ENCODE peak calls at places on chromosomes 5 and 9, in four cellular contexts. One of them, this sample, is unnamed.

GRCh38 chr9:84136119-84136868 is 155.7 kb downstream of the RMI1 start:
- DNase-seq in stimulated activated CD8-positive, alpha-beta memory T cell treated with anti-CD3 and anti-CD28 coated beads, Interleukin-2, amount 100 ng/mL, for 48 hours: no peak
- DNase-seq in CD4-positive, CD25-positive, alpha-beta regulatory T cell: no peak
- DNase-seq in GM23248: peak
- DNase-seq in this sample: no peak

GRCh38 chr5:132808866-132809265 is 4.2 kb upstream of the SOWAHA start:
- DNase-seq in stimulated activated CD8-positive, alpha-beta memory T cell treated with anti-CD3 and anti-CD28 coated beads, Interleukin-2, amount 100 ng/mL, for 48 hours: no peak
- DNase-seq in CD4-positive, CD25-positive, alpha-beta regulatory T cell: no peak
- DNase-seq in GM23248: no peak
- DNase-seq in this sample: no peak

GRCh38 chr5:40221796-40222195 is 457.9 kb upstream of the PTGER4 start:
- DNase-seq in stimulated activated CD8-positive, alpha-beta memory T cell treated with anti-CD3 and anti-CD28 coated beads, Interleukin-2, amount 100 ng/mL, for 48 hours: no peak
- DNase-seq in CD4-positive, CD25-positive, alpha-beta regulatory T cell: no peak
- DNase-seq in GM23248: peak
- DNase-seq in this sample: no peak

GRCh38 chr9:99822596-99823391 is 1.1 kb downstream of the NR4A3 start:
- DNase-seq in stimulated activated CD8-positive, alpha-beta memory T cell treated with anti-CD3 and anti-CD28 coated beads, Interleukin-2, amount 100 ng/mL, for 48 hours: no peak
- DNase-seq in CD4-positive, CD25-positive, alpha-beta regulatory T cell: peak
- DNase-seq in GM23248: peak
- DNase-seq in this sample: peak

GRCh38 chr9:75233011-75233410 is 144.7 kb downstream of the OSTF1 start:
- DNase-seq in stimulated activated CD8-positive, alpha-beta memory T cell treated with anti-CD3 and anti-CD28 coated beads, Interleukin-2, amount 100 ng/mL, for 48 hours: no peak
- DNase-seq in CD4-positive, CD25-positive, alpha-beta regulatory T cell: no peak
- DNase-seq in GM23248: peak
- DNase-seq in this sample: no peak

GRCh38 chr5:129904667-129905466 is 602 bp downstream of the CHSY3 start:
- DNase-seq in stimulated activated CD8-positive, alpha-beta memory T cell treated with anti-CD3 and anti-CD28 coated beads, Interleukin-2, amount 100 ng/mL, for 48 hours: no peak
- DNase-seq in CD4-positive, CD25-positive, alpha-beta regulatory T cell: no peak
- DNase-seq in GM23248: peak
- DNase-seq in this sample: no peak

GRCh38 chr9:124776613-124776951 is 351 bp upstream of the OLFML2A start:
- DNase-seq in stimulated activated CD8-positive, alpha-beta memory T cell treated with anti-CD3 and anti-CD28 coated beads, Interleukin-2, amount 100 ng/mL, for 48 hours: no peak
- DNase-seq in CD4-positive, CD25-positive, alpha-beta regulatory T cell: no peak
- DNase-seq in GM23248: no peak
- DNase-seq in this sample: no peak

GRCh38 chr5:96963267-96963666 is 27.4 kb downstream of the LNPEP start:
- DNase-seq in stimulated activated CD8-positive, alpha-beta memory T cell treated with anti-CD3 and anti-CD28 coated beads, Interleukin-2, amount 100 ng/mL, for 48 hours: no peak
- DNase-seq in CD4-positive, CD25-positive, alpha-beta regulatory T cell: peak
- DNase-seq in GM23248: peak
- DNase-seq in this sample: peak

GRCh38 chr9:18216376-18216775 is 257.6 kb upstream of the ADAMTSL1 start:
- DNase-seq in stimulated activated CD8-positive, alpha-beta memory T cell treated with anti-CD3 and anti-CD28 coated beads, Interleukin-2, amount 100 ng/mL, for 48 hours: no peak
- DNase-seq in CD4-positive, CD25-positive, alpha-beta regulatory T cell: no peak
- DNase-seq in GM23248: no peak
- DNase-seq in this sample: no peak

GRCh38 chr5:120872292-120872691 is 408.2 kb downstream of the PRR16 start:
- DNase-seq in stimulated activated CD8-positive, alpha-beta memory T cell treated with anti-CD3 and anti-CD28 coated beads, Interleukin-2, amount 100 ng/mL, for 48 hours: no peak
- DNase-seq in CD4-positive, CD25-positive, alpha-beta regulatory T cell: no peak
- DNase-seq in GM23248: peak
- DNase-seq in this sample: no peak

GRCh38 chr5:124318661-124319060 is 427.8 kb downstream of the ZNF608 start:
- DNase-seq in stimulated activated CD8-positive, alpha-beta memory T cell treated with anti-CD3 and anti-CD28 coated beads, Interleukin-2, amount 100 ng/mL, for 48 hours: no peak
- DNase-seq in CD4-positive, CD25-positive, alpha-beta regulatory T cell: no peak
- DNase-seq in GM23248: no peak
- DNase-seq in this sample: no peak

GRCh38 chr5:67578011-67578410 is 381.4 kb upstream of the CD180 start:
- DNase-seq in stimulated activated CD8-positive, alpha-beta memory T cell treated with anti-CD3 and anti-CD28 coated beads, Interleukin-2, amount 100 ng/mL, for 48 hours: no peak
- DNase-seq in CD4-positive, CD25-positive, alpha-beta regulatory T cell: no peak
- DNase-seq in GM23248: no peak
- DNase-seq in this sample: no peak

GRCh38 chr5:6181871-6182270 is 196.5 kb downstream of the MED10 start:
- DNase-seq in stimulated activated CD8-positive, alpha-beta memory T cell treated with anti-CD3 and anti-CD28 coated beads, Interleukin-2, amount 100 ng/mL, for 48 hours: no peak
- DNase-seq in CD4-positive, CD25-positive, alpha-beta regulatory T cell: no peak
- DNase-seq in GM23248: no peak
- DNase-seq in this sample: no peak

GRCh38 chr5:73678322-73678740 is 52.3 kb downstream of the ARHGEF28 start:
- DNase-seq in stimulated activated CD8-positive, alpha-beta memory T cell treated with anti-CD3 and anti-CD28 coated beads, Interleukin-2, amount 100 ng/mL, for 48 hours: no peak
- DNase-seq in CD4-positive, CD25-positive, alpha-beta regulatory T cell: no peak
- DNase-seq in GM23248: no peak
- DNase-seq in this sample: no peak

GRCh38 chr9:121604242-121604641 is 47.2 kb upstream of the DAB2IP start:
- DNase-seq in stimulated activated CD8-positive, alpha-beta memory T cell treated with anti-CD3 and anti-CD28 coated beads, Interleukin-2, amount 100 ng/mL, for 48 hours: no peak
- DNase-seq in CD4-positive, CD25-positive, alpha-beta regulatory T cell: peak
- DNase-seq in GM23248: no peak
- DNase-seq in this sample: no peak

GRCh38 chr5:34930527-34930844 is 1.1 kb downstream of the DNAJC21 start:
- DNase-seq in stimulated activated CD8-positive, alpha-beta memory T cell treated with anti-CD3 and anti-CD28 coated beads, Interleukin-2, amount 100 ng/mL, for 48 hours: no peak
- DNase-seq in CD4-positive, CD25-positive, alpha-beta regulatory T cell: peak
- DNase-seq in GM23248: peak
- DNase-seq in this sample: no peak

GRCh38 chr9:114143214-114143613 is 12.1 kb upstream of the COL27A1 start:
- DNase-seq in stimulated activated CD8-positive, alpha-beta memory T cell treated with anti-CD3 and anti-CD28 coated beads, Interleukin-2, amount 100 ng/mL, for 48 hours: no peak
- DNase-seq in CD4-positive, CD25-positive, alpha-beta regulatory T cell: no peak
- DNase-seq in GM23248: no peak
- DNase-seq in this sample: no peak

GRCh38 chr5:6291961-6292360 is 86.4 kb downstream of the MED10 start:
- DNase-seq in stimulated activated CD8-positive, alpha-beta memory T cell treated with anti-CD3 and anti-CD28 coated beads, Interleukin-2, amount 100 ng/mL, for 48 hours: no peak
- DNase-seq in CD4-positive, CD25-positive, alpha-beta regulatory T cell: peak
- DNase-seq in GM23248: no peak
- DNase-seq in this sample: peak

GRCh38 chr9:36149197-36149596 is 12.7 kb downstream of the GLIPR2 start:
- DNase-seq in stimulated activated CD8-positive, alpha-beta memory T cell treated with anti-CD3 and anti-CD28 coated beads, Interleukin-2, amount 100 ng/mL, for 48 hours: no peak
- DNase-seq in CD4-positive, CD25-positive, alpha-beta regulatory T cell: no peak
- DNase-seq in GM23248: peak
- DNase-seq in this sample: no peak

GRCh38 chr9:2824564-2824963 is 19.3 kb downstream of the PUM3 start:
- DNase-seq in stimulated activated CD8-positive, alpha-beta memory T cell treated with anti-CD3 and anti-CD28 coated beads, Interleukin-2, amount 100 ng/mL, for 48 hours: no peak
- DNase-seq in CD4-positive, CD25-positive, alpha-beta regulatory T cell: no peak
- DNase-seq in GM23248: no peak
- DNase-seq in this sample: no peak